ENCODE peak calls at places on chromosomes 5 and 9, in four cellular contexts. One of them, this sample, is unnamed. For H3K36me3 and H3K9me3, the result is how much of the 10 kb centered on the place peaks cover.

GRCh38 chr5:6291961-6292360 is 86.4 kb downstream of the MED10 start:
- DNase-seq in fibroblast of lung: no peak
- DNase-seq in IMR-90: no peak
- DNase-seq in heart left ventricle: no peak
- DNase-seq in this sample: no peak

GRCh38 chr5:149420509-149421371 is 41.6 kb upstream of the IL17B start:
- DNase-seq in fibroblast of lung: peak
- DNase-seq in IMR-90: peak
- DNase-seq in heart left ventricle: no peak
- DNase-seq in this sample: no peak

GRCh38 chr5:173734716-173735115 is 118.3 kb upstream of the BOD1 start:
- DNase-seq in fibroblast of lung: no peak
- DNase-seq in IMR-90: no peak
- DNase-seq in heart left ventricle: no peak
- DNase-seq in this sample: no peak

GRCh38 chr9:15373201-15373530 is 49.5 kb upstream of the SNAPC3 start:
- DNase-seq in fibroblast of lung: peak
- DNase-seq in IMR-90: peak
- DNase-seq in heart left ventricle: no peak
- DNase-seq in this sample: no peak

GRCh38 chr9:91495450-91495849 is 71.8 kb upstream of the NFIL3 start:
- DNase-seq in fibroblast of lung: peak
- DNase-seq in IMR-90: peak
- DNase-seq in heart left ventricle: no peak
- DNase-seq in this sample: no peak

GRCh38 chr9:36007309-36007708 is 29.4 kb upstream of the RECK start:
- DNase-seq in fibroblast of lung: no peak
- DNase-seq in IMR-90: no peak
- DNase-seq in heart left ventricle: no peak
- DNase-seq in this sample: no peak

GRCh38 chr5:127839496-127840197 is 136.5 kb downstream of the CCDC192 start:
- DNase-seq in fibroblast of lung: peak
- DNase-seq in IMR-90: no peak
- DNase-seq in heart left ventricle: no peak
- DNase-seq in this sample: no peak

GRCh38 chr5:138408023-138408422 is 30.8 kb upstream of the REEP2 start:
- DNase-seq in fibroblast of lung: no peak
- DNase-seq in IMR-90: no peak
- DNase-seq in heart left ventricle: no peak
- DNase-seq in this sample: no peak

GRCh38 chr5:65081071-65081470 is 312.3 kb downstream of the CWC27 start:
- DNase-seq in fibroblast of lung: no peak
- DNase-seq in IMR-90: no peak
- DNase-seq in heart left ventricle: no peak
- DNase-seq in this sample: no peak

GRCh38 chr9:89149726-89150125 is 28.9 kb downstream of the SHC3 start:
- DNase-seq in fibroblast of lung: peak
- DNase-seq in IMR-90: peak
- DNase-seq in heart left ventricle: no peak
- DNase-seq in this sample: no peak

GRCh38 chr9:127897194-127897692 is 2.2 kb downstream of the ST6GALNAC6 start:
- DNase-seq in fibroblast of lung: peak
- DNase-seq in IMR-90: peak
- DNase-seq in heart left ventricle: peak
- DNase-seq in this sample: peak

GRCh38 chr9:127862075-127863011 is 7.9 kb upstream of the ENG start:
- DNase-seq in fibroblast of lung: no peak
- DNase-seq in IMR-90: no peak
- DNase-seq in heart left ventricle: peak
- DNase-seq in this sample: peak

GRCh38 chr9:126363847-126364671 is 37.4 kb downstream of the MVB12B start:
- DNase-seq in fibroblast of lung: peak
- DNase-seq in IMR-90: peak
- DNase-seq in heart left ventricle: no peak
- DNase-seq in this sample: no peak

GRCh38 chr9:135602789-135603481 is 36.4 kb downstream of the GLT6D1 start:
- DNase-seq in fibroblast of lung: peak
- DNase-seq in IMR-90: peak
- DNase-seq in heart left ventricle: peak
- DNase-seq in this sample: no peak

DNA sequence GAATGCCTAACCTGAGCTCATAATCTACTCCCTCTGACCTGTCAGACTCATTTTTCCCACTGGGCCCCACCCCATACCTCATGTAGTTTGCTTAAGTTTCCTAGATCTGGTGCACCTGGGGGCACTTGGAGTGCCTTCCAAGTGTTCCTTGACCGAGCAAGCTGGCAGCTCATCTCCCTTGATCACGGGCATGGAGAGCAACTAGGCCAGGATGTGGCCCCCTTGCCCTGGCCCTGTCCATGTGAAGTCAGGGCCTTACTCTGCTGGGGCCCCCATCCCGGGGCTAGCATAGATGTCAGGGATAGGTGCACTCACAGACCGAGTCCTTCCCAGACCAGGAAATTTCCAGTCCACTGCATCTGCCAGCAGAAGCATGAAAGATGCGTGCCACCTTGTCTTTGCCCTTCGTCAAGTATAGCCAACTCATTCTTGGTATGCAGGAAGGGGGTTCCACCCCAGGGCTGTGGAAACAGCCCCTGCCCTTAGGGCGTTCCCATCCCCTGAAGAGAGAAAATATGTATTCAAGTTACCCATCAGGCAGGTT is 41.9 kb downstream of the SLC22A5 start:
- DNase-seq in fibroblast of lung: no peak
- DNase-seq in IMR-90: no peak
- DNase-seq in heart left ventricle: peak
- DNase-seq in this sample: peak
- H3K4me3 ChIP-seq in fibroblast of lung: peak
- H3K4me3 ChIP-seq in IMR-90: peak
- H3K4me3 ChIP-seq in heart left ventricle: peak
- H3K4me3 ChIP-seq in this sample: peak

DNA sequence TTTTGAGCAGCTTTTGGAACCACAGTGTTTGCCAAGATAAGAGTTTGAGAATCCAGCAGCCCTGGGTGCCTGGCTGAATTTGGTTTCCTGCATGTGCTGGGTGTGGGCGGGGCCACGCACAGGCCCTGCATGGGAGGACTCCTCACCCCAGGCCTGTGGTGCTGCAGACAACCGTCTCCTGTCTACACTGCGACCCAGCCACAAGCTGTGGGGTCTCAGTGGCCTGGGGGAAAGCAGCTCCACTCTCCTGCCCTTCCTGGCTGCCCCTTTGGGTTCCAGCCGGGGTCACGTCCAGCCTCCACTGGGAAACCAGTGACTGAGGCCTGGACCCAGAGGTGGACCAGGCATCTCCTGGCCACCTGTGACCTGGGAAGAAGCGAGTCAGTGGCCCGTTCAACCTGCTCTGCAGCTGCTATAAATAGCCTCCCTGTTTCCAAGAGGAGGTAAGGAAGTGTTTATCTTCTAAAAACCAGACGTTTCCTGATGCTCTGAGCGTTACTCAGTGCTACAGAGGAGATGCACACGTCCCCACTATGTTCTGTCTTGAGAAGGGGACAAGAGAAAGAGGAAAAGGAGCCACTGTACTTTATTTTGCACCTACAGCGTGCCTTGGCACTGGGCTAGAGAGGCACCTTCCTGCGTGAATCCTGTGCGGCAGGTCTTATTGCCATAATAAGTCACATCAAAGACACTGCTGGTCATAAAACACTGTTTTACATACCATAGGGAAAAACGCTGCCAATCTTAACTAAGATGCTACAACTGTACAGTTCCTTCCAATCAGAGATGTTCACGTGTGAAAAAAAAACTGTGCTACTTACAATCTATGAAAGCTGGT is 47.9 kb downstream of the NEURL1B start:
- DNase-seq in fibroblast of lung: no peak
- DNase-seq in IMR-90: peak
- DNase-seq in heart left ventricle: peak
- DNase-seq in this sample: peak
- H3K36me3 ChIP-seq in fibroblast of lung: under half
- H3K36me3 ChIP-seq in IMR-90: under half
- H3K36me3 ChIP-seq in heart left ventricle: half or more
- H3K36me3 ChIP-seq in this sample: under half

GRCh38 chr9:40884072-40884901 is 244.2 kb downstream of the FOXD4L6 start:
- DNase-seq in fibroblast of lung: no peak
- DNase-seq in IMR-90: no peak
- DNase-seq in heart left ventricle: no peak
- DNase-seq in this sample: peak
- H3K9me3 ChIP-seq in fibroblast of lung: under half
- H3K9me3 ChIP-seq in IMR-90: under half
- H3K9me3 ChIP-seq in heart left ventricle: half or more
- H3K9me3 ChIP-seq in this sample: half or more

GRCh38 chr5:96852769-96853168 is 23.5 kb upstream of the ERAP2 start:
- DNase-seq in fibroblast of lung: peak
- DNase-seq in IMR-90: peak
- DNase-seq in heart left ventricle: no peak
- DNase-seq in this sample: no peak

GRCh38 chr5:96857924-96858323 is 18.4 kb upstream of the ERAP2 start:
- DNase-seq in fibroblast of lung: no peak
- DNase-seq in IMR-90: no peak
- DNase-seq in heart left ventricle: no peak
- DNase-seq in this sample: no peak

GRCh38 chr5:96854067-96854466 is 22.2 kb upstream of the ERAP2 start:
- DNase-seq in fibroblast of lung: no peak
- DNase-seq in IMR-90: no peak
- DNase-seq in heart left ventricle: no peak
- DNase-seq in this sample: no peak

GRCh38 chr5:96857454-96857853 is 18.8 kb upstream of the ERAP2 start:
- DNase-seq in fibroblast of lung: no peak
- DNase-seq in IMR-90: no peak
- DNase-seq in heart left ventricle: no peak
- DNase-seq in this sample: no peak

DNA sequence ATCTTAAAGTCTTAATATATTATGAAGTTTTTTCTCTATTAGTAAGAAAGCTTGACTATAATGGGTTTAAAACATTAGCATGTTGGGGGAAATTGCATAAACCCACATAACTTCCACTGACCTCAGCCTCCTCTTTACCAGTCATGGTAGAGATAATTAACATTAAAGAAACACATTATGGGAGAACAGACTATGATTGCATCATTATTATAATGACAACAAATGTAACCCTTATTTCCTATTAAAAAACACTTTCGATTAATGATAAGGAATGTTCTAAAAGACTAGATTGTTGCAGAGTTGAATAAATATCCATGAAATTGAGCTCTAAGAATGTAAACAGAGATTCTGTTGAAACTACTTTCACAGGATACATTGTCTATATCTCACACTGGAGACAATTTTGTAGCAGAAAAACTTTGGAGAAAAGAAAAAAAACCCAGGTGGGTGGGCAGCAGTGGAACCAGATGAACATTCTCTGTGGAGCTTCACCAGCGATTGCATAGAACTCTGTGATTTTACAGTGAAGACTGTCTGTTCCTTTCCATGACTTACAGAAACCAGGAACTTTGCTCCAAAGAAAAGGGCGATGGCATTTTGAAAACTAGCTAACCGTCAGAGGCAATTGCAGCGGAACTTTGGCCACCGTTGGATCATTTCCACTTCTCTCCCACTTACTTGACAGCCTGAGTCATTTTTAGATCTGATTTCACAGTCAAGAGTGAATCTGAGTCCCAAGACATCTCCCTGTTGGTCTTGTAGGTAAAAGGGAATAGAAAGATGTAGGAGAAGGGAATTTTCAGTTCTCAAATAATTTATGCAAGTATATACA is 21.0 kb upstream of the ERAP2 start:
- DNase-seq in fibroblast of lung: peak
- DNase-seq in IMR-90: peak
- DNase-seq in heart left ventricle: no peak
- DNase-seq in this sample: no peak
- H3K4me3 ChIP-seq in fibroblast of lung: no peak
- H3K4me3 ChIP-seq in IMR-90: no peak
- H3K4me3 ChIP-seq in heart left ventricle: no peak
- H3K4me3 ChIP-seq in this sample: no peak

DNA sequence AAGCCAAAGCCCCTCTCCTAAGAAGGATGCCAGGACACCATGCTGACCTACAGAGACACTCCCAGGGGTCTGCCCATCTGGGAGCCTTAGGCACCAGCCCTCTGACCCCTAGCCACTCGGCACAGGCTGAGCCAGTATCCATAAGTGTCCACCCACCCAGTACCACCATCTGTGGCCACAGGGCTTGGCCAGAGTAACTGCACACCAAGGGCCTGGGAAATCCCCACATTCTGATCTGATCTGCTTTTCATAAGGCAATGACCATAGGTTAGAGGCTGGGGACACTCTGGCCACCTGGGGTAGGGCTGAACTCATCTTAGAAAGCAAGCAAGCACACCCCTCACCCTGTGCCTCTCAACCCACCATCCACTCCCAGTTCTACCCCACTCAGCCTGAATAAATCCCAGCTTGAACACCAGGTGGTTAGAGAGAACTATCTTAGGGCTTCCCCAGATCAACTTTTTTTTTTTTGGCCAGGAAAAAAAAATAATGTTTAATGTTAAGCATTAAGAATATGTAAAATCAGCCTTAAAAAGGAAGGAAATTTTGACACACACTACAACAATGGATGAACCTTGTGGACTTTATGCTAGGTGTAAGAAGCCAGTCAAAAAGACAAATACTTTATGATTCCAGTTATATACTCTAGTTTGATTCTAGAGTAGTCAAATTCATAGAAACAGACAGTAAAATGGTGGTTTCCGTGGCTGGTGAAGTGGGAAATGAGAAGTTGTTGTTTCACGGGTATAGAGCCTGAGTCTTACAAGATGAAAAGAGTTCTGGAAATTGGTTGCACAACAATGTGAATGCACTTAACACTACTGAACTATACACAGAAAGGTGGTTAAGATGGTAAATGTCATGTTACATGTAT is 6.2 kb downstream of the GNPDA1 start:
- DNase-seq in fibroblast of lung: no peak
- DNase-seq in IMR-90: no peak
- DNase-seq in heart left ventricle: no peak
- DNase-seq in this sample: no peak
- H3K36me3 ChIP-seq in fibroblast of lung: under half
- H3K36me3 ChIP-seq in IMR-90: under half
- H3K36me3 ChIP-seq in heart left ventricle: half or more
- H3K36me3 ChIP-seq in this sample: under half

DNA sequence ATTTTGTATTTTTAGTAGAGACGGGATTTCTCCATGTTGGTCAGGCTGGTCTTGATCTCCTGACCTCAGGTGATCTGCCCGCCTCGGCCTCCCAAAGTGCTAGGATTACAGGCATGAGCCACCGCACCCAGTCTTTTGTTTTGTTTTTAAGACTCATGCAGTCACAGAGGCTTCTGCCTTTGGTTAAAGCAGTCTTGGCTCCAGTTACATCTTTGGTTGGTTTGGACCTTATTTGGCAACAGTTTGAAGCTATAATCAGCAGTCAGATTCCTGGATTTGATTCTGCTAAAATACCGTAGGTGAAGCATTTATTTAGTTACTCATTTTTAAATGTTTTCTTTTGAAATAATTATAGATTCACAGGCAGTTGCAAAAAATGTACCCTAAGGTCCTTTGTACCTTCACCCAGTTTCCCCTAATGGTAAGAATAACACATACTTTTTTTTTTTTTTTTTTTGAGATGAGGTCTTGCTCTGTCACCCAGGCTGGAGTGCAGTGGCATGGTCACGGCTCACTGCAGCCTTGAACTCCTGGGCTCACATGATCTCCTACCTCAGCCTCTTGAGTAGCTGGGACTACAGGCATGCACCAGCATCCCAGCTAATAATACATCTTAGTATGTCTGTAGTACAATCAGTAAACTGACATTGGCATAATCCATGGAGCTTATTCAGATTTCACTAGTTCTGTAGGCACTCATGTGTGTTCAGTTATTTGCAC is 15.7 kb downstream of the USP20 start:
- DNase-seq in fibroblast of lung: no peak
- DNase-seq in IMR-90: no peak
- DNase-seq in heart left ventricle: no peak
- DNase-seq in this sample: no peak
- H3K9me3 ChIP-seq in fibroblast of lung: under half
- H3K9me3 ChIP-seq in IMR-90: under half
- H3K9me3 ChIP-seq in heart left ventricle: under half
- H3K9me3 ChIP-seq in this sample: under half

This sample was measured in kidney.